ENCODE peak calls at places on chromosome 6, in four cellular contexts. One of them, this sample, is unnamed.

GRCh38 chr6:11042025-11042749 is 1.9 kb downstream of the ELOVL2 start:
- DNase-seq in GM10248: no peak
- DNase-seq in NCI-H1417: no peak
- DNase-seq in NCI-H2081: no peak
- DNase-seq in this sample: no peak

GRCh38 chr6:50239853-50240252 is 190.1 kb upstream of the DEFB112 start:
- DNase-seq in NCI-H1417: no peak
- DNase-seq in GM10248: no peak
- DNase-seq in NCI-H2081: no peak
- DNase-seq in this sample: no peak

GRCh38 chr6:119158057-119158848 is 79.8 kb upstream of the FAM184A start:
- DNase-seq in GM10248: no peak
- DNase-seq in NCI-H1417: no peak
- DNase-seq in NCI-H2081: no peak
- DNase-seq in this sample: no peak

GRCh38 chr6:112044856-112045255 is 9.0 kb upstream of the CCN6 start:
- DNase-seq in NCI-H1417: no peak
- DNase-seq in GM10248: no peak
- DNase-seq in NCI-H2081: no peak
- DNase-seq in this sample: no peak

GRCh38 chr6:166460473-166461437 is 78.0 kb upstream of the MPC1 start:
- DNase-seq in GM10248: no peak
- DNase-seq in NCI-H1417: peak
- DNase-seq in NCI-H2081: peak
- DNase-seq in this sample: no peak

GRCh38 chr6:154606457-154606856 is 96.0 kb upstream of the CNKSR3 start:
- DNase-seq in NCI-H2081: no peak
- DNase-seq in GM10248: peak
- DNase-seq in NCI-H1417: no peak
- DNase-seq in this sample: peak

GRCh38 chr6:154343473-154344308 is 12.9 kb downstream of the IPCEF1 start:
- DNase-seq in NCI-H1417: no peak
- DNase-seq in GM10248: no peak
- DNase-seq in NCI-H2081: peak
- DNase-seq in this sample: no peak

GRCh38 chr6:154536922-154537449 is 26.5 kb upstream of the CNKSR3 start:
- DNase-seq in NCI-H1417: no peak
- DNase-seq in GM10248: no peak
- DNase-seq in NCI-H2081: no peak
- DNase-seq in this sample: no peak

GRCh38 chr6:123276439-123277045 is 280.5 kb downstream of the CLVS2 start:
- DNase-seq in NCI-H1417: peak
- DNase-seq in GM10248: no peak
- DNase-seq in NCI-H2081: peak
- DNase-seq in this sample: no peak

GRCh38 chr6:43774776-43775583 is 5.0 kb downstream of the VEGFA start:
- DNase-seq in NCI-H2081: peak
- DNase-seq in NCI-H1417: peak
- DNase-seq in GM10248: peak
- DNase-seq in this sample: peak

GRCh38 chr6:155678361-155678760 is 222.7 kb upstream of the NOX3 start:
- DNase-seq in NCI-H2081: no peak
- DNase-seq in NCI-H1417: no peak
- DNase-seq in GM10248: no peak
- DNase-seq in this sample: no peak

GRCh38 chr6:46610862-46611553 is 41.6 kb downstream of the CYP39A1 start:
- DNase-seq in GM10248: no peak
- DNase-seq in NCI-H2081: no peak
- DNase-seq in NCI-H1417: no peak
- DNase-seq in this sample: no peak

GRCh38 chr6:43733471-43734293 is 36.3 kb upstream of the VEGFA start:
- DNase-seq in GM10248: peak
- DNase-seq in NCI-H2081: no peak
- DNase-seq in NCI-H1417: no peak
- DNase-seq in this sample: peak

GRCh38 chr6:139540276-139540675 is 165.8 kb upstream of the CITED2 start:
- DNase-seq in NCI-H2081: no peak
- DNase-seq in NCI-H1417: no peak
- DNase-seq in GM10248: no peak
- DNase-seq in this sample: peak

GRCh38 chr6:23106951-23107350 is 537.6 kb downstream of the HDGFL1 start:
- DNase-seq in NCI-H2081: no peak
- DNase-seq in NCI-H1417: no peak
- DNase-seq in GM10248: no peak
- DNase-seq in this sample: no peak

GRCh38 chr6:79686698-79687309 is 55.7 kb downstream of the SH3BGRL2 start:
- DNase-seq in NCI-H1417: peak
- DNase-seq in GM10248: no peak
- DNase-seq in NCI-H2081: no peak
- DNase-seq in this sample: no peak

GRCh38 chr6:170005680-170006470 is 254.5 kb downstream of the ERMARD start:
- DNase-seq in NCI-H1417: no peak
- DNase-seq in GM10248: no peak
- DNase-seq in NCI-H2081: no peak
- DNase-seq in this sample: no peak

This sample was measured in stimulated activated naive CD4-positive, alpha-beta T cell treated with Interleukin-2 at 50 U/mL for 16 hours.